ENCODE peak calls at places on chromosomes 16 and 17, in four cellular contexts. One of them, this sample, is unnamed.

GRCh38 chr16:69523571-69523970 is 42.2 kb upstream of the NFAT5 start:
- DNase-seq in GM12878: no peak
- DNase-seq in K562: no peak
- DNase-seq in HepG2: no peak
- DNase-seq in this sample: no peak

GRCh38 chr16:13332713-13333255 is 431.4 kb downstream of the SHISA9 start:
- DNase-seq in GM12878: no peak
- DNase-seq in K562: no peak
- DNase-seq in HepG2: no peak
- DNase-seq in this sample: peak; percentile 54

GRCh38 chr17:62898239-62898864 is 67.7 kb upstream of the TANC2 start:
- DNase-seq in GM12878: no peak
- DNase-seq in K562: no peak
- DNase-seq in HepG2: no peak
- DNase-seq in this sample: no peak

GRCh38 chr17:57918017-57918895 is 37.0 kb downstream of the CUEDC1 start:
- DNase-seq in GM12878: no peak
- DNase-seq in K562: peak; percentile 46
- DNase-seq in HepG2: no peak
- DNase-seq in this sample: no peak

GRCh38 chr16:80889779-80890359 is 85.5 kb upstream of the CDYL2 start:
- DNase-seq in GM12878: no peak
- DNase-seq in K562: no peak
- DNase-seq in HepG2: no peak
- DNase-seq in this sample: no peak

GRCh38 chr17:14790518-14790917 is 474.6 kb downstream of the PMP22 start:
- DNase-seq in GM12878: no peak
- DNase-seq in K562: no peak
- DNase-seq in HepG2: no peak
- DNase-seq in this sample: no peak

GRCh38 chr16:53817812-53818211 is 113.9 kb downstream of the FTO start:
- DNase-seq in GM12878: no peak
- DNase-seq in K562: no peak
- DNase-seq in HepG2: no peak
- DNase-seq in this sample: no peak

GRCh38 chr16:52090080-52090479 is 456.9 kb downstream of the TOX3 start:
- DNase-seq in GM12878: no peak
- DNase-seq in K562: no peak
- DNase-seq in HepG2: no peak
- DNase-seq in this sample: no peak

GRCh38 chr17:70295329-70295728 is 126.0 kb downstream of the KCNJ2 start:
- DNase-seq in GM12878: no peak
- DNase-seq in K562: no peak
- DNase-seq in HepG2: no peak
- DNase-seq in this sample: no peak

GRCh38 chr17:54111576-54111975 is 288.8 kb downstream of the KIF2B start:
- DNase-seq in GM12878: no peak
- DNase-seq in K562: no peak
- DNase-seq in HepG2: no peak
- DNase-seq in this sample: no peak

GRCh38 chr16:67445441-67445912 is 14.6 kb downstream of the HSD11B2 start:
- DNase-seq in GM12878: no peak
- DNase-seq in K562: no peak
- DNase-seq in HepG2: peak; percentile 52
- DNase-seq in this sample: no peak

GRCh38 chr16:88747588-88748301 is 37.3 kb downstream of the PIEZO1 start:
- DNase-seq in GM12878: no peak
- DNase-seq in K562: peak; percentile 89
- DNase-seq in HepG2: peak; percentile 66
- DNase-seq in this sample: peak; percentile 83

GRCh38 chr16:89256651-89257254 is 39.2 kb downstream of the ZNF778 start:
- DNase-seq in GM12878: no peak
- DNase-seq in K562: no peak
- DNase-seq in HepG2: no peak
- DNase-seq in this sample: peak; percentile 89

GRCh38 chr17:60743812-60744211 is 66.2 kb downstream of the BCAS3 start:
- DNase-seq in GM12878: no peak
- DNase-seq in K562: no peak
- DNase-seq in HepG2: no peak
- DNase-seq in this sample: peak; percentile 30

GRCh38 chr17:27446569-27447301 is 9.5 kb upstream of the KSR1 start:
- DNase-seq in GM12878: no peak
- DNase-seq in K562: peak; percentile 58
- DNase-seq in HepG2: no peak
- DNase-seq in this sample: no peak

GRCh38 chr17:79047923-79048825 is 24.2 kb downstream of the C1QTNF1 start:
- DNase-seq in GM12878: no peak
- DNase-seq in K562: no peak
- DNase-seq in HepG2: no peak
- DNase-seq in this sample: no peak

GRCh38 chr17:20008242-20009051 is 712 bp upstream of the SPECC1 start:
- DNase-seq in GM12878: no peak
- DNase-seq in K562: peak; percentile 54
- DNase-seq in HepG2: no peak
- DNase-seq in this sample: peak; percentile 73

GRCh38 chr17:39351508-39351907 is 49.9 kb downstream of the FBXL20 start:
- DNase-seq in GM12878: no peak
- DNase-seq in K562: no peak
- DNase-seq in HepG2: no peak
- DNase-seq in this sample: no peak

GRCh38 chr16:81394966-81395655 is 49.5 kb upstream of the CMIP start:
- DNase-seq in GM12878: no peak
- DNase-seq in K562: no peak
- DNase-seq in HepG2: no peak
- DNase-seq in this sample: no peak

GRCh38 chr17:31597646-31598387 is 206.3 kb downstream of the RAB11FIP4 start:
- DNase-seq in GM12878: no peak
- DNase-seq in K562: no peak
- DNase-seq in HepG2: no peak
- DNase-seq in this sample: no peak

GRCh38 chr17:45031231-45032149 is 19.9 kb downstream of the DCAKD start:
- DNase-seq in GM12878: no peak
- DNase-seq in K562: peak; percentile 61
- DNase-seq in HepG2: no peak
- DNase-seq in this sample: no peak

GRCh38 chr16:230949-231348 is 1.7 kb upstream of the LUC7L start:
- DNase-seq in GM12878: no peak
- DNase-seq in K562: no peak
- DNase-seq in HepG2: no peak
- DNase-seq in this sample: peak; percentile 13

DNA sequence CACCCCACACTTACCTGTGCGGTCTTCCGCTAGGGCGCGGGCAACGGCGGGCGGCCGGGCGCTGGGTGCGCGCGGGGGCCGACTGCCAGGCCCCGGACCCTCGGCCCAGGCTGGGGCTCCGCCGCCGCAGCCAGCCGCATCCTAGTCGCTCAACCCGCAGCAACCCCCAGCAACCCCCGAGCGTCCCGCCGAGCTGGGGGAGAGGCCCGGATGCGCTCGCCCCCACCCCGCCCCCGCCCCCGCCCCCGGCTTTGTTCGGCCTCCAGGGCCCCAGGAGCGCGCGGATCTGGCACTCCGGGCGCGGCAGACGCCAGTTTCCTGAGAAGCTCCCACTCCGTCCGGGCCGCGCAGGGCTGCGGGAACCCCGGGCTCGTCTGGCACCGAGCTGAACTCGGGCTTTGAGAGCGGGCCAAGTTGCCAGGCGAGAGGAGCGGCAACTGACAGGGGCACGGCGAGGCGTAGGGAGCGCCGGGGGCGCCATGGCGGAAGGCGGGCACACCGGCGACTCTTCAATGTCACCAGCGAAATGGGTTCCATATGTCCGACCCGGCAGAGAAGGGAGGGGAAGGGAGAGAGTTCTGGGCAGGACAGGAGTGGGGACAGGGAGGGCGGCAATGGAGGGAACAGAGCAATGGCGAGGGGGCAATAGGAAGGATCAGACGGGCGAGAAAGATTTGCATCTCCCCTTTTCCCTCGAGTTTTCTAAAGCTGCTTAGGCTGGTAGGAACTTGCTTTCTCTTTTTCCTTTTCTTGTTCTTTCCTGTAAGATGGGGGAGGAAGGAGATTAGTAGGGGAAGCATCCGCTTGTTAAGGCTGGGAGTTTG is 13.7 kb downstream of the HOXB4 start:
- DNase-seq in GM12878: no peak
- DNase-seq in K562: peak; percentile 33
- DNase-seq in HepG2: no peak
- DNase-seq in this sample: no peak
- TF ChIP-seq EZH2 in GM12878: no peak
- TF ChIP-seq EZH2 in K562: no peak
- TF ChIP-seq EZH2 in HepG2: no peak
- TF ChIP-seq EZH2 in this sample: peak; percentile 99

GRCh38 chr16:20676268-20676828 is 21.1 kb downstream of the ACSM1 start:
- DNase-seq in GM12878: peak; percentile 3
- DNase-seq in K562: no peak
- DNase-seq in HepG2: no peak
- DNase-seq in this sample: no peak

GRCh38 chr16:20673882-20674683 is 23.4 kb downstream of the ACSM1 start:
- DNase-seq in GM12878: no peak
- DNase-seq in K562: peak; percentile 41
- DNase-seq in HepG2: peak; percentile 80
- DNase-seq in this sample: no peak

GRCh38 chr16:20676867-20677266 is 20.6 kb downstream of the ACSM1 start:
- DNase-seq in GM12878: no peak
- DNase-seq in K562: no peak
- DNase-seq in HepG2: no peak
- DNase-seq in this sample: no peak

GRCh38 chr16:20674684-20675487 is 22.6 kb downstream of the ACSM1 start:
- DNase-seq in GM12878: no peak
- DNase-seq in K562: no peak
- DNase-seq in HepG2: peak; percentile 41
- DNase-seq in this sample: peak; percentile 37

DNA sequence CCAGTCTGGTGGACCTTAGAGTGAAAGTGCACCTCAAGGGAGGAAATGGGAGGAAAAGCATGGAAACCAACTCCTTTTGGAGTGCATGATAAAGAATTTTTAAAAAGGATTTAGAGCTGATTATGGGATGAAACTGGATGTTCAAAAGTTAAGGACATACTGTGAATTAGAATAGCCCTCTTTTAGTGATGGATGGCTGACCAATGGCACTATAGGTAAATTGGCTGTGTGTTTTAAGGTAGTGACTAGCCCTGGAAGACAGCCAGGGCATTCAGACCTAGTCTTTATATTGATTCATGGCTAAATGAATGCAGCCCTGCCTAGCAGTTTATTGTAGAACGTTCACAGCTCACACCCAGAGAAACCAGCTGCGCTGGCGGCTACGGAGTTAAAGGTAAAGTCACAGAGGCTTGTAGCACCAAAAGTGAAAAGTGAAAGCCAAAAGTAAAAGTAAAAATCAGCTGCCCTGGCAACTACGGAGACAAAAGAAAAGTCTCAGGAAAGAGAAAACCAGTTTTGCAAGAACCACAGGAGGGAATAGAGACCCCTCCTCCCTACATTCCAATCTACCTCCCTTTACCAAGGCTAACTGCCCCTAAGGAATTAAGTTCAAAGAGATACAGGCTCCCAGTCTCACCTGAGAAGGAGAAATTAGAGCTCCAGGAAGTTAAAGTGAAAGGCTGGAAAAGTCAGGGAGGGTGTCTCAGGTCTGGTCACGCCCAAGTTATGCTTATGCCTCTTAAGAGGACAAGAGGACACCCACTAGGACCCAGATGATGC is 21.8 kb downstream of the ACSM1 start:
- DNase-seq in GM12878: peak; percentile 38
- DNase-seq in K562: peak; percentile 18
- DNase-seq in HepG2: peak; percentile 64
- DNase-seq in this sample: peak; percentile 96
- H3K4me2 ChIP-seq in GM12878: peak overlapping the region; percentile 90
- H3K4me2 ChIP-seq in K562: peak overlapping the region; percentile 93
- H3K4me2 ChIP-seq in HepG2: peak overlapping the region; percentile 91
- H3K4me2 ChIP-seq in this sample: peak overlapping the region; percentile 70

DNA sequence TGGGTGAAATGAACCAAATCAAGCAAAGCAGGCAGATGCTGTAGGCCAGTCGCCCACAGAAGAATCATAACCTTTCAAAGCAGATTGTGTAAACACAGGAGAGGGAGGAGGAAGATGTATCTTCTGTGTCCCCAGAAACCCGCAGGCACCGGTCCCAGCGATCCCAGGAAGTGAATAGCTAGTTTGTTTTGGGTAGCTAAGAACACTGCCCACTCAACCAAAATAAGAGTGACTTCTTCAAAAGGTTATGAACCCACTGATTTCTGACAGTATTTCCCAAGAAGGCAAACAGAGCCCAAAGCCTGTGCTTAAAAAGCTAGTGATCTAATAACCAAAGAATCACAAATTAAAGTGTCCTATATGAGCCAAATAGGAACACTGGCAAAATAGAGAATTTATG is 67.8 kb downstream of the GRIN2A start:
- DNase-seq in GM12878: no peak
- DNase-seq in K562: no peak
- DNase-seq in HepG2: no peak
- DNase-seq in this sample: no peak
- TF ChIP-seq JUNB in GM12878: no peak
- TF ChIP-seq JUNB in K562: no peak
- TF ChIP-seq JUNB in HepG2: no peak
- TF ChIP-seq JUNB in this sample: no peak

GRCh38 chr17:72117470-72117747 is 3.4 kb upstream of the SOX9 start:
- DNase-seq in GM12878: no peak
- DNase-seq in K562: no peak
- DNase-seq in HepG2: no peak
- DNase-seq in this sample: no peak

GRCh38 chr17:72119280-72119962 is 1.4 kb upstream of the SOX9 start:
- DNase-seq in GM12878: no peak
- DNase-seq in K562: no peak
- DNase-seq in HepG2: no peak
- DNase-seq in this sample: peak; percentile 55

GRCh38 chr17:72118588-72119279 is 2.1 kb upstream of the SOX9 start:
- DNase-seq in GM12878: peak; percentile 15
- DNase-seq in K562: peak; percentile 50
- DNase-seq in HepG2: peak; percentile 75
- DNase-seq in this sample: peak; percentile 78

GRCh38 chr17:72116692-72117469 is 3.9 kb upstream of the SOX9 start:
- DNase-seq in GM12878: no peak
- DNase-seq in K562: no peak
- DNase-seq in HepG2: no peak
- DNase-seq in this sample: peak; percentile 28

DNA sequence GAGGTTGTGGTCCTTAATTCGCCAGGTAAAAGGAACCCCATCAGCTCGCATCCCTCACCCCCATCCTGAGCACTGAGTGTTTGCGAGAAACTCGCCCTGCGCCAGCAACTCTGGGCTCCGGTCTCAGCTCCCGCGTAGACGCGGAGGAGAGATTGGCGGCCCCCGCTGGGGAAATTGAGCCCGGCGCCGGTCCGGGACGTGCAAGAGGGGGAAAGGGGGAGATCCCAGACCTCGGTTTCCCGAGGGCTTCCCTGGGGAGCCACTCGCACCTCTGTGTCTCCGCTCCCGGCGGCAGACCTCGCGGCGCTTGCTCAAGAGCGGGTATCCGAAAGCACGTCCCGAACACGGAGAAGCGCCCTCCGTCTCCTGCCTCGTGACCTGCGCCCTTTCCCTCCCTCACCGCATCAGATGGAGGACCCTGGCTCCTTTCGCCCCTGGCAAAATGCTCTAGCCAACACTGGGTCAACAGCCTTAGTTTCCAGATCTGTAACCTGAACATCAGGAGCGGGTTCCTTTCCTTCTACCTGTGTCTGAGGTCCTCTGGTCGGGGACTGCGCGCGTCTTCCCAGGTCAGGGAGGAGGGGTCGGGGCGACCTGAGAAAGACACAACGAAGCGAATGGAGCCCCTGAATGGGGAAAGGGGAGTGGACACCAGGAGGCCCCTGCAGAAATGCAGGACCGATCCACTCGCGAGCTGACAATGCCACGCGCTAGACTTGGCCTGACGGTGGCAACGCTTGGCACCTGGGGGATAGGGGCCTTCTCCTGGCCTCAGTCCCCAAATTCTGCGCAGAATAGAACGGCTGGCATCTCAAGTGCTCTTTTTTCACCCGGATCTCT is 2.9 kb upstream of the SOX9 start:
- DNase-seq in GM12878: no peak
- DNase-seq in K562: no peak
- DNase-seq in HepG2: no peak
- DNase-seq in this sample: peak; percentile 55
- TF ChIP-seq EZH2 in GM12878: no peak
- TF ChIP-seq EZH2 in K562: no peak
- TF ChIP-seq EZH2 in HepG2: no peak
- TF ChIP-seq EZH2 in this sample: peak; percentile 5